ENCODE peak calls at places on chromosomes 7 and 10, in four cellular contexts. One of them, this sample, is unnamed.

GRCh38 chr7:158252081-158252836 is 335.4 kb downstream of the PTPRN2 start:
- DNase-seq in psoas muscle: no peak
- DNase-seq in KG1: no peak
- DNase-seq in left colon: no peak
- DNase-seq in this sample: no peak

GRCh38 chr7:47080816-47081215 is 501.1 kb downstream of the TNS3 start:
- DNase-seq in psoas muscle: no peak
- DNase-seq in left colon: no peak
- DNase-seq in KG1: no peak
- DNase-seq in this sample: no peak

GRCh38 chr7:21616796-21617436 is 74.1 kb downstream of the DNAH11 start:
- DNase-seq in left colon: no peak
- DNase-seq in psoas muscle: no peak
- DNase-seq in KG1: no peak
- DNase-seq in this sample: peak

GRCh38 chr7:148153611-148154010 is 437.0 kb upstream of the C7orf33 start:
- DNase-seq in psoas muscle: peak
- DNase-seq in left colon: peak
- DNase-seq in KG1: no peak
- DNase-seq in this sample: peak

GRCh38 chr10:119299531-119299930 is 92.2 kb downstream of the GRK5 start:
- DNase-seq in psoas muscle: no peak
- DNase-seq in left colon: no peak
- DNase-seq in KG1: no peak
- DNase-seq in this sample: no peak

GRCh38 chr7:70131807-70132565 is 533.7 kb downstream of the AUTS2 start:
- DNase-seq in psoas muscle: no peak
- DNase-seq in KG1: no peak
- DNase-seq in left colon: no peak
- DNase-seq in this sample: no peak

GRCh38 chr10:43409385-43410109 is 561 bp upstream of the HNRNPF start:
- DNase-seq in left colon: peak
- DNase-seq in KG1: peak
- DNase-seq in psoas muscle: peak
- DNase-seq in this sample: peak

GRCh38 chr10:13707156-13707881 is 120.6 kb downstream of the PRPF18 start:
- DNase-seq in KG1: no peak
- DNase-seq in left colon: peak
- DNase-seq in psoas muscle: peak
- DNase-seq in this sample: peak

This sample was measured in mucosa of gallbladder.